ENCODE peak calls at places on chromosomes 5 and 9, in seven cellular contexts. T is choroid plexus epithelial cell; I is tibial artery; J is AG04450; O is fibroblast of lung; X is testis; S is CD8-positive, alpha-beta T cell. D is an unnamed sample.

GRCh38 chr5:71481441-71481840 is 26.0 kb downstream of the BDP1 start:
- DNase-seq in J (no peak), O (no peak), S (no peak), T (no peak), X (no peak), I (no peak), D (peak; percentile 55)

GRCh38 chr5:151157426-151158286 is at the start of gene ANXA6:
- DNase-seq in T (peak; percentile 78), X (peak; percentile 92), O (peak; percentile 73), S (peak; percentile 50), I (peak; percentile 87), J (peak; percentile 49), D (peak; percentile 69)

GRCh38 chr9:102069969-102070368 is 331.5 kb upstream of the GRIN3A start:
- DNase-seq in S (no peak), J (no peak), T (peak; percentile 36), O (no peak), I (no peak), X (no peak), D (no peak)

GRCh38 chr9:131650254-131650653 is 89.6 kb downstream of the RAPGEF1 start:
- DNase-seq in I (peak; percentile 82), O (peak; percentile 87), T (no peak), S (no peak), X (peak; percentile 36), J (no peak), D (peak; percentile 78)

GRCh38 chr9:134624827-134625181 is 16.8 kb upstream of the COL5A1 start:
- DNase-seq in J (no peak), T (peak; percentile 78), O (peak; percentile 81), S (no peak), I (peak; percentile 20), X (no peak), D (peak; percentile 3)

GRCh38 chr5:131769961-131770360 is 26.9 kb downstream of the FNIP1 start:
- DNase-seq in X (no peak), S (no peak), J (no peak), I (no peak), O (no peak), T (peak; percentile 33), D (no peak)

GRCh38 chr9:90128587-90129190 is 513.9 kb downstream of the DIRAS2 start:
- DNase-seq in J (no peak), I (no peak), X (no peak), O (no peak), T (no peak), S (no peak), D (no peak)

GRCh38 chr5:105501315-105501714 is 1938.7 kb upstream of the NUDT12 start:
- DNase-seq in O (no peak), X (no peak), I (no peak), J (no peak), T (no peak), S (no peak), D (no peak)

GRCh38 chr5:142551242-142552067 is 134.4 kb downstream of the FGF1 start:
- DNase-seq in S (no peak), O (no peak), X (no peak), T (peak; percentile 23), J (no peak), I (peak; percentile 23), D (no peak)

GRCh38 chr9:107176701-107177100 is 106.4 kb upstream of the RAD23B start:
- DNase-seq in J (no peak), O (peak; percentile 25), I (peak; percentile 35), S (no peak), X (no peak), T (no peak), D (peak; percentile 39)

GRCh38 chr9:70485273-70485858 is 70.9 kb upstream of the KLF9 start:
- DNase-seq in S (no peak), T (peak; percentile 68), X (peak; percentile 37), J (no peak), I (peak; percentile 60), O (no peak), D (no peak)

GRCh38 chr9:128624566-128624965 is 32.1 kb downstream of the DYNC2I2 start:
- DNase-seq in J (no peak), T (no peak), X (no peak), S (no peak), O (no peak), I (no peak), D (no peak)

GRCh38 chr5:5220896-5221295 is 80.8 kb downstream of the ADAMTS16 start:
- DNase-seq in O (no peak), X (no peak), S (no peak), I (no peak), T (peak; percentile 24), J (no peak), D (no peak)

GRCh38 chr9:16247188-16247875 is 623.1 kb downstream of the BNC2 start:
- DNase-seq in I (no peak), J (no peak), O (peak; percentile 57), S (no peak), X (no peak), T (no peak), D (peak; percentile 69)

GRCh38 chr5:138275895-138276294 is 1.5 kb upstream of the GFRA3 start:
- DNase-seq in J (no peak), X (no peak), I (no peak), T (no peak), O (no peak), S (no peak), D (no peak)

GRCh38 chr5:143192191-143192880 is 211.2 kb downstream of the NR3C1 start:
- DNase-seq in X (no peak), T (no peak), J (no peak), I (no peak), S (no peak), O (no peak), D (no peak)

GRCh38 chr9:99867536-99867935 is 38.9 kb upstream of the STX17 start:
- DNase-seq in S (no peak), X (no peak), T (peak; percentile 35), I (no peak), O (no peak), J (no peak), D (peak; percentile 20)

GRCh38 chr5:141714542-141715303 is 32.7 kb upstream of the ARAP3 start:
- DNase-seq in I (no peak), O (no peak), S (no peak), X (no peak), T (no peak), J (no peak), D (peak; percentile 79)

DNA sequence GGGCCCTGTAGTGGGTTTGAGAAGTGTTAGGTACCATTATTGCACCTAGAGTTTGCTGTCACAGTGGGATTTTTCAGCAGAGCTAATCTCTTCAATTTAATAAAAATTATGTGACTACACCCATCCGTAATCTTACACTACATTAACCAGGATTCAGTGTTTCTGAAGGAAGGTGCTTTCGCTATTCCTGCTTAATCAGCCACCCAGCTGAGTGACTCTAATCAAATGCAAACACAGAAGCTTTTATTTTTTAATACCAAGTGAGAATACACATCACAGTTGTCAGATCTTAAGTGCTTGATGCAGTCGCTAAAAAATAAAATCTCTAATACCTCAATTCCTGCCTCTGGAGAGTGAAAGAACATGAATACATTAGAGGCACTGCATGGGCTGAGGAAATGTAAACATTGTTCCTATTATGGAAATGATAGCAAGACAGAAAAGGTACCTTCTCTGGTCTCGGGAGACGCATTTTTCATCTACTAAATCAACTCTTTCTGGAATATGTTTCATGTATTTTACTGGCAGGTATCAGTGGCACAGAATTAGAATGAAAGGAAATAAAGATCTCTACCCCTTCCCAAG is 125.7 kb downstream of the SEMA6A start:
- DNase-seq in X (no peak), O (no peak), J (no peak), I (no peak), T (no peak), S (no peak), D (no peak)
- H3K4me3 ChIP-seq in X (no peak overlapping the region), O (no peak overlapping the region), J (no peak overlapping the region), I (no peak overlapping the region), T (no peak overlapping the region), S (no peak overlapping the region), D (no peak overlapping the region)

GRCh38 chr9:78565481-78565880 is 268.6 kb downstream of the PSAT1 start:
- DNase-seq in J (no peak), X (no peak), T (no peak), O (no peak), I (no peak), S (no peak), D (no peak)
- H3K4me3 ChIP-seq in J (no peak overlapping the region), X (no peak overlapping the region), T (no peak overlapping the region), O (no peak overlapping the region), I (no peak overlapping the region), S (no peak overlapping the region), D (no peak overlapping the region)

GRCh38 chr5:53048248-53048647 is 59.1 kb downstream of the ITGA2 start:
- DNase-seq in J (no peak), X (no peak), T (no peak), S (no peak), O (no peak), I (no peak), D (no peak)

GRCh38 chr5:53055359-53055758 is 54.2 kb downstream of the MOCS2 start:
- DNase-seq in S (no peak), X (no peak), I (no peak), O (no peak), T (no peak), J (no peak), D (no peak)

GRCh38 chr5:53053364-53053763 is 56.2 kb downstream of the MOCS2 start:
- DNase-seq in O (no peak), X (no peak), T (no peak), I (no peak), S (no peak), J (no peak), D (no peak)

GRCh38 chr5:53052499-53052898 is 57.1 kb downstream of the MOCS2 start:
- DNase-seq in O (no peak), S (no peak), X (no peak), J (no peak), T (no peak), I (no peak), D (no peak)
- H3K4me3 ChIP-seq in O (no peak overlapping the region), S (no peak overlapping the region), X (no peak overlapping the region), J (no peak overlapping the region), T (no peak overlapping the region), I (no peak overlapping the region), D (no peak overlapping the region)

GRCh38 chr5:14268738-14269137 is 125.6 kb downstream of the TRIO start:
- DNase-seq in S (no peak), J (no peak), T (peak; percentile 74), O (peak; percentile 57), X (no peak), I (peak; percentile 43), D (no peak)
- H3K4me3 ChIP-seq in S (no peak overlapping the region), J (no peak overlapping the region), T (no peak overlapping the region), O (no peak overlapping the region), X (no peak overlapping the region), I (no peak overlapping the region), D (no peak overlapping the region)

DNA sequence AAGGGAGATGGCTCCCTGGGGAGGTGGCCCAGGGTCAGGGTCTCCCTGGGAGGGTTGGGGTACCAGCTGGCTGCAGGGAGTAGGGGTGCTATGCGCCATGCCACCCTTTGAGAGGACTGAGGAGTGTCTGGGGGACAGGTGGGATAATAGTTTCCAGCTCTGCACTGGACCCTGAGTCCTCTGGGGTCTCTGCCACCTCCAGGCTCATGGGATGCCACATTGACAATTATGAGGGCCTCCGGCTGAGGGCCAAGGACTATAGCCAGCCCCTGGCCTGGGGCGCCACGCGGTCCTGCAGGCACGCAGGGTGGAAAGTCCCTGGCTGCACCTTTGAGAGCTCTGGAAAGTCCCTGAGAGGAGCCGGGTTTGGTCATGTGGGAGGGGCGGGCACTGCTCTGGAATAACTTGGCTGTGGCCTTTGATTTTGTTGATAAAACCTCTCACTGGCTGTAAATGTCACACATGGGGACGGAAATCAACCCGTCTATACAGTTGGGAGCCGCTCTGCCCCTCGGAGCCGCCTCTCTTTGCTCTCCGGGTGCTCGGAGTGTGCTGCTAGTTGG is 16.0 kb downstream of the TRAF2 start:
- DNase-seq in S (peak; percentile 54), I (peak; percentile 68), X (peak; percentile 73), T (peak; percentile 88), J (peak; percentile 47), O (no peak), D (peak; percentile 91)
- H3K4me3 ChIP-seq in S (no peak overlapping the region), I (peak overlapping the region; percentile 15), X (no peak overlapping the region), T (no peak overlapping the region), J (no peak overlapping the region), O (no peak overlapping the region), D (no peak overlapping the region)